ENCODE peak calls at places on chromosomes 7 and 10, in ten cellular contexts. B, M, T, H, E, U, O, W, Q and S are unnamed samples.

GRCh38 chr7:70356975-70357374 is 758.7 kb downstream of the AUTS2 start:
- DNase-seq in M (no peak), B (no peak), Q (no peak), H (no peak), T (no peak), W (peak), U (no peak), E (no peak), O (no peak), S (no peak)

GRCh38 chr7:875476-876076 is 778 bp upstream of the GET4 start:
- DNase-seq in W (no peak), E (no peak), M (no peak), Q (peak), H (no peak), U (no peak), B (no peak), O (no peak), T (no peak), S (no peak)

GRCh38 chr10:102712843-102713242 is 1.4 kb downstream of the ARL3 start:
- DNase-seq in O (no peak), E (no peak), Q (no peak), M (no peak), T (no peak), H (no peak), U (no peak), W (no peak), B (no peak), S (no peak)

GRCh38 chr10:105535478-105535877 is 894.4 kb downstream of the SORCS3 start:
- DNase-seq in O (no peak), Q (no peak), E (no peak), U (no peak), M (no peak), W (no peak), H (no peak), T (no peak), B (no peak), S (no peak)

GRCh38 chr7:105131033-105131656 is 117.1 kb downstream of the KMT2E start:
- DNase-seq in H (peak), E (no peak), B (no peak), U (no peak), W (no peak), T (no peak), Q (no peak), O (no peak), M (no peak), S (no peak)

GRCh38 chr10:84256510-84257342 is 11.9 kb downstream of the RGR start:
- DNase-seq in E (peak), Q (peak), U (no peak), W (peak), H (peak), B (no peak), T (peak), M (no peak), O (no peak), S (no peak)

GRCh38 chr7:106346678-106347217 is 62.0 kb upstream of the NAMPT start:
- DNase-seq in E (no peak), W (no peak), U (no peak), M (no peak), H (peak), O (no peak), B (peak), T (no peak), Q (no peak), S (peak)

GRCh38 chr7:108249458-108249857 is 119.3 kb upstream of the LAMB4 start:
- DNase-seq in E (no peak), T (no peak), M (no peak), H (no peak), O (no peak), Q (no peak), B (no peak), U (no peak), W (no peak), S (no peak)

GRCh38 chr10:124993728-124994451 is 52.0 kb downstream of the ZRANB1 start:
- DNase-seq in E (no peak), Q (no peak), O (peak), T (no peak), W (no peak), U (no peak), H (no peak), B (no peak), M (no peak), S (no peak)

GRCh38 chr7:27973625-27974024 is 207.0 kb downstream of the JAZF1 start:
- DNase-seq in Q (no peak), W (no peak), E (no peak), H (no peak), M (no peak), T (no peak), U (no peak), B (no peak), O (no peak), S (no peak)

DNA sequence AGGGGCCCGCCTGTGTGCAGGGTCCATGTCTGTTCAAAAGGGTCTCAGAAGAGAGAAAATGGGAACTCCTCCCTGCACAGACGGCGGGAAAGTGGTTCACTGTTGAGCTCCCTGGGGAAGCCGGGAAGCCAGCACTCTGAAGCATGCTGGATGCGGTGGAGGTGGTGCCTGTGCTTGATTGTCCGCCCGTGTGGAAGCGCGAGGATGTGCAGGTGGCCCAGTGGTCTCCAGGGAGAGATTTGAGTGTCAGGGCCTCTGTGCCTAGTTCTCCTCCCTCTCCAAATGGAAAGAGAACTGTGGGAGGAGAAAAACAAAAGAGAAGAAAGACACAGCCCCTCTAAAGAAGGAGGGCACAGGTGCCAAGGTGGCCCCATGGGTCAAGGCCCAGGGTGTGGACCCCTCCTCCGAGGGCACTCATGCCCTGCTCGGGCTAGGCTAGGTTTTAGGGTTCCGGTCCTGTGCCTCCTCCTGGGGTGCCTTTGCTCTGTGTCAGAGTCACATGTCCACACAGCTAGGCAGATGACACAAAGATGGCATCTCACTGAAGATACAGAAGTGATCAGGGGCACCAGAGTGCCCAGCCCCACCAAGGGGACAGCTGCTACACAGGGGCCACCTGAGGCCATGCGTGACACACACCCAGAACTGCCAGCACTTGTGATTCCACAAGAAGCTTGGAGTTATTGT is 116.6 kb upstream of the PPIF start:
- DNase-seq in E (peak), W (no peak), Q (no peak), B (no peak), M (no peak), U (no peak), O (no peak), T (no peak), H (no peak), S (no peak)
- H3K27ac ChIP-seq in E (no peak), W (no peak), Q (no peak), B (no peak), M (no peak), U (no peak), O (no peak), T (peak), H (no peak), S (no peak)

DNA sequence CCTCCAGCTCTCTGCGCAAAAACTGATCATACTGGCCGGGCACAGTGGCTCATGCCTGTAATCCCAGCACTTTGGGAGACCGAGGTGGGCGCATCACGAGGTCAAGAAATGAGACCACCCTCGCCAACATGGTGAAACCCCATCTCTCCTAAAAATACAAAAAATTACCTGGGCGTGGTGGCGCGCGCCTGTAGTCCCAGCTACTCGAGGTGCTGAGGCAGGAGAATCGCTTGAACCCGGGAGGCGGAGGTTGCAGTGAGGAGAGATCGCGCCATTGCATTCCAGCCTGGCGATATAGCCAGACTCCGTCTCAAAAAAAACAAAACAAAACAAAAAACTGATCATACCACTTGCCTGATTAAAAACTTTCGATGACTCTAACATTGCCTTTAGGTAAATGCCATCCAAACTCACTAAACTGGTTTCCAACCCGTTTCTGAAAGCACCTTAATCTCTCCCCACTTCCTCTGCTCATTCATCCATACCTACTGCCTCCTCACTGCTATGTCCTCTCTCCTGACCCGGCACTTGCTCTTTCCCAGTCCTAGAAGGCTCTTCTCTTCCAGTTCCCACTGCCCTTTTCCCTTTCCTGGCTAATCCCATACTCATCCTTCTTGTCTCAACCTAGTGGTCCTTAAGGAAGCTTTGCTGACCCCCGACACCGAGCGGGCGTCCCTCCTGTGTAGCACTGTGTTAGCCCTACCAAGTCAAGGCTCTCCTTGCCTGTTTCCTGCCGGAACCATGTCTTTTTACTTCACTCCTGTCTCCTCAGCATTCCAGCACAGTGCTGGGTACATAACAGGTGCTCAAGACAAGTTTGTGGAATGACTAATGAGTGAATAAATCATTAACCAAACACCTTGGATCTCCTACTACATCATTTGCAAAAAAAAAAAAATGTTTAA is 686 bp upstream of the MIOS start:
- DNase-seq in M (no peak), W (no peak), O (peak), T (no peak), E (peak), U (no peak), H (peak), B (peak), Q (peak), S (peak)
- H3K27ac ChIP-seq in M (peak), W (peak), O (peak), T (peak), E (peak), U (peak), H (peak), B (peak), Q (peak), S (peak)

GRCh38 chr7:155770186-155770585 is 42.1 kb downstream of the SHH start:
- DNase-seq in O (no peak), B (no peak), Q (no peak), H (no peak), U (no peak), E (no peak), T (no peak), W (no peak), M (no peak), S (no peak)
- H3K27ac ChIP-seq in O (no peak), B (no peak), Q (no peak), H (no peak), U (no peak), E (no peak), T (no peak), W (no peak), M (no peak), S (no peak)

DNA sequence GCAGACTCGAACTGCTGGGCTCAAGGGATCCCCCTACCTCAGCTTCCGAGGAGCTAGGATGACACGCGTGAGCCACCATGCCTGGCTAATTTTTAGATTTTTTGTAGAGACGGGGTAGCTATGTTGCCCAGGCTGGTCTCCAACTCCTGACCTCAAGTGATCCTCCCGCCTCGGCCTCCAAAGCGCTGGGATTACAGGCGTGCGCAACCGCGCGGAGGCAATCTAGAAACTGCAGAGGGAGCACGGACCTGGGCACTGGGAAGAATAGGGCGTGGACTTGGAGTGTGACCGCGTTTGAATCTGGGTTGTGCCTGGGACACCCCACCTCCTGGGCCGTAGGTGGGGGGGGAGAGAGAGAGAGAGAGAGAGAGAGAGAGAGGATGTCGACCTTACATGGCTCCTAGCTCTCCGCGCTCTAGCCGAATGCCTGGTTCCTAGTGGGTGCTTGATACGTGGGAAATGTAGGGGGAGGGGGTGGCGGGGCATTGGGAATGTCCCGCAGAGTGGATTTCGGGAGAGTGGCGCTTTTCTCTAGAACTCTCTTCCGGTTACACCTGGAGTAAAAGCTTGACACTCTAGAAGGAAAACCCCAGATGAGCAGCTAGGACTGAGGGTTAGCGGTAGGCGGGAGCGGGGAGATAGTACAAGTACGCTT is 1.2 kb upstream of the MAP3K8 start:
- DNase-seq in B (no peak), O (peak), E (peak), M (no peak), W (no peak), U (no peak), T (no peak), Q (peak), H (peak), S (no peak)
- H3K27ac ChIP-seq in B (peak), O (peak), E (peak), M (peak), W (peak), U (peak), T (peak), Q (peak), H (peak), S (peak)

DNA sequence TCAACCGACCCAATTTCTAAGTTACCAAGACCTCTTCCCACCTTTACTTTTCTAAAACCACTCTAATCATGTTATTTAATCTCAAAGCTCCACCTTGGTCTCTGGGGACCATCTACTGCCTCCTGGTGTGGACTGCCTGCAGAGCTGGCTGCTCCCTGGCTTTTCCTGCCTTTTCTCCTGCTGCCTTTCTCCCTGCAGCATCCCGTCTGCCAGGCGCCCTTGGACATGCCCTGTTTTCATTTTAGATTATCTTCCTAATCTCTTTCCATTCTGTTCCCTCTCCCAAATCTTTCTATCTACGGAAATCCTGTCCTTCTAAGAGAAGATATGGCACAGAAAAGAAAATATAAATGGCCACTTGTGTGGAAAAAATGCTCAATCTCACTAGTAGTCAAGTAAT is 23.1 kb downstream of the TCAF1 start:
- DNase-seq in B (no peak), M (no peak), U (no peak), Q (no peak), O (no peak), W (no peak), E (no peak), H (no peak), T (no peak), S (no peak)
- H3K27ac ChIP-seq in B (no peak), M (no peak), U (no peak), Q (no peak), O (no peak), W (no peak), E (no peak), H (no peak), T (no peak), S (no peak)

GRCh38 chr7:92006046-92006445 is 65.4 kb downstream of the AKAP9 start:
- DNase-seq in O (no peak), M (no peak), U (no peak), W (no peak), E (no peak), Q (no peak), T (no peak), H (no peak), B (no peak), S (no peak)
- H3K27ac ChIP-seq in O (no peak), M (no peak), U (no peak), W (no peak), E (no peak), Q (no peak), T (no peak), H (no peak), B (no peak), S (no peak)

GRCh38 chr7:47609803-47610452 is 28.0 kb upstream of the TNS3 start:
- DNase-seq in M (no peak), H (no peak), B (no peak), E (no peak), U (peak), T (no peak), O (no peak), W (no peak), Q (peak), S (no peak)
- H3K27ac ChIP-seq in M (no peak), H (no peak), B (no peak), E (no peak), U (peak), T (no peak), O (peak), W (no peak), Q (peak), S (no peak)

GRCh38 chr7:54394877-54395276 is 147.3 kb upstream of the VSTM2A start:
- DNase-seq in T (no peak), B (no peak), H (peak), W (no peak), M (no peak), E (no peak), O (no peak), U (no peak), Q (no peak), S (peak)
- H3K27ac ChIP-seq in T (no peak), B (no peak), H (no peak), W (no peak), M (no peak), E (no peak), O (no peak), U (no peak), Q (no peak), S (no peak)

GRCh38 chr10:17735166-17735941 is 16.6 kb upstream of the TMEM236 start:
- DNase-seq in Q (no peak), W (peak), O (no peak), M (no peak), U (peak), T (no peak), B (no peak), H (no peak), E (no peak), S (no peak)
- H3K27ac ChIP-seq in Q (no peak), W (no peak), O (no peak), M (no peak), U (peak), T (no peak), B (no peak), H (no peak), E (no peak), S (no peak)

GRCh38 chr10:110269641-110270318 is 34.9 kb downstream of the SMNDC1 start:
- DNase-seq in B (no peak), U (peak), O (no peak), E (no peak), H (no peak), W (no peak), T (peak), M (no peak), Q (no peak), S (no peak)

GRCh38 chr10:110268442-110268841 is 36.3 kb downstream of the SMNDC1 start:
- DNase-seq in W (peak), Q (no peak), M (no peak), E (no peak), T (peak), H (no peak), B (no peak), U (no peak), O (no peak), S (no peak)

GRCh38 chr10:110267246-110267645 is 37.5 kb downstream of the SMNDC1 start:
- DNase-seq in M (no peak), Q (no peak), E (no peak), U (no peak), B (no peak), T (no peak), W (no peak), H (no peak), O (no peak), S (no peak)

GRCh38 chr10:110265573-110266193 is 39.0 kb downstream of the SMNDC1 start:
- DNase-seq in Q (no peak), B (no peak), W (no peak), T (no peak), U (no peak), H (no peak), O (no peak), M (no peak), E (no peak), S (no peak)

GRCh38 chr10:110268931-110269640 is 35.6 kb downstream of the SMNDC1 start:
- DNase-seq in T (no peak), H (no peak), M (no peak), O (no peak), E (no peak), Q (no peak), W (peak), U (no peak), B (no peak), S (no peak)
- H3K27ac ChIP-seq in T (peak), H (no peak), M (peak), O (peak), E (no peak), Q (no peak), W (peak), U (peak), B (no peak), S (no peak)